ENCODE peak calls at places on chromosomes 1 and 21, in four cellular contexts. U is left ventricle myocardium inferior, S is endothelial cell of umbilical vein, W is PC-9. H is an unnamed sample. For H3K4me1, the result is how much of the 10 kb centered on the place peaks cover.

GRCh38 chr1:6625579-6626149 is 996 bp downstream of the THAP3 start:
- DNase-seq in S (peak), W (no peak), U (no peak), H (no peak)

GRCh38 chr1:153588482-153588881 is 22.8 kb upstream of the S100A2 start:
- DNase-seq in U (no peak), S (no peak), W (no peak), H (no peak)

GRCh38 chr1:247415423-247416361 is at the start of gene NLRP3:
- DNase-seq in U (peak), W (peak), S (peak), H (no peak)

GRCh38 chr1:25624155-25624554 is 7.6 kb downstream of the MAN1C1 start:
- DNase-seq in W (no peak), S (no peak), U (no peak), H (no peak)

GRCh38 chr21:46108827-46109226 is 10.9 kb downstream of the COL6A2 start:
- DNase-seq in U (no peak), W (no peak), S (no peak), H (no peak)

GRCh38 chr21:42356680-42357079 is 5.9 kb upstream of the TFF2 start:
- DNase-seq in U (no peak), W (no peak), S (no peak), H (no peak)

GRCh38 chr1:89589515-89589914 is 43.4 kb upstream of the LRRC8C start:
- DNase-seq in U (no peak), S (peak), W (no peak), H (no peak)

GRCh38 chr21:46371204-46372013 is 47.5 kb downstream of the PCNT start:
- DNase-seq in W (no peak), S (no peak), U (no peak), H (no peak)

GRCh38 chr1:110545492-110545891 is 26.5 kb upstream of the KCNA10 start:
- DNase-seq in W (no peak), S (no peak), U (no peak), H (no peak)

GRCh38 chr1:222266223-222267215 is 281.4 kb downstream of the HHIPL2 start:
- DNase-seq in W (no peak), U (no peak), S (no peak), H (no peak)

GRCh38 chr1:36710008-36710407 is 227.3 kb upstream of the CSF3R start:
- DNase-seq in W (no peak), U (no peak), S (no peak), H (no peak)

GRCh38 chr1:26021647-26022403 is at the start of gene EXTL1:
- DNase-seq in S (peak), U (peak), W (no peak), H (no peak)

GRCh38 chr1:91555821-91556531 is 55.3 kb downstream of the CDC7 start:
- DNase-seq in U (no peak), S (peak), W (no peak), H (no peak)

GRCh38 chr1:117735045-117735992 is 129.5 kb downstream of the TENT5C start:
- DNase-seq in W (peak), U (no peak), S (peak), H (no peak)

GRCh38 chr1:17724150-17724549 is 31.0 kb upstream of the ACTL8 start:
- DNase-seq in U (no peak), S (no peak), W (no peak), H (no peak)

GRCh38 chr1:214002472-214002871 is 14.7 kb downstream of the PROX1 start:
- DNase-seq in W (no peak), U (no peak), S (peak), H (no peak)

GRCh38 chr1:70656371-70656770 is 245.3 kb downstream of the CTH start:
- DNase-seq in S (no peak), W (no peak), U (no peak), H (no peak)

GRCh38 chr1:156100205-156100995 is 14.1 kb upstream of the LMNA start:
- DNase-seq in S (peak), U (no peak), W (peak), H (no peak)

GRCh38 chr1:6166655-6167390 is 13.3 kb downstream of the CHD5 start:
- DNase-seq in W (no peak), U (no peak), S (no peak), H (no peak)

GRCh38 chr1:201714542-201715276 is 114.2 kb upstream of the IPO9 start:
- DNase-seq in S (peak), W (peak), U (peak), H (no peak)

GRCh38 chr1:221392453-221392852 is 349.4 kb downstream of the DUSP10 start:
- DNase-seq in W (peak), U (no peak), S (peak), H (no peak)

GRCh38 chr1:21244986-21245687 is 45.1 kb downstream of the ECE1 start:
- DNase-seq in U (no peak), W (no peak), S (no peak), H (no peak)

GRCh38 chr1:201298381-201299367 is 15.4 kb downstream of the PKP1 start:
- DNase-seq in S (no peak), W (no peak), U (no peak), H (no peak)

GRCh38 chr1:3193811-3194210 is 124.8 kb downstream of the PRDM16 start:
- DNase-seq in S (no peak), W (no peak), U (no peak), H (no peak)

GRCh38 chr1:3192359-3192758 is 123.4 kb downstream of the PRDM16 start:
- DNase-seq in U (no peak), W (no peak), S (no peak), H (no peak)

GRCh38 chr1:3190256-3191041 is 121.4 kb downstream of the PRDM16 start:
- DNase-seq in W (no peak), U (no peak), S (no peak), H (no peak)

GRCh38 chr1:3194760-3195479 is 125.9 kb downstream of the PRDM16 start:
- DNase-seq in U (no peak), W (no peak), S (no peak), H (no peak)

DNA sequence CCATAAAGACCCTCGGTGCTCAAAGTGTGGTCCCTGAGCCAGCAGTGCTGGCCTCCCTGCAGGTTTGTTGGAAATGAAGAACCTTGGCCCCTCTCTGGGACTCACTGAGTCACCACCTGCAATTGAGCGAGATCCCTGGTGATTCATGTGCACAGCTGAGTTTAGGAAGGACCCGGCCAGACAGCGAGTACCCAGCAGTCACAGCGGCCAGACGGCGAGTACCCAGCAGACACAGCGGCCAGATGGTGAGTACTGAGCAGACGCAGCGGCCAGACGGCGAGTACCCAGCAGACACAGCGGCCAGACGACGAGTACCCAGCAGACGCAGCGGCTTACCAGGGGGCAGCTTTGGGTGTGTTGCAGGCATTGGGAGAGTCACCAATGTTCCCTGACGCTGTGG is 123.8 kb downstream of the PRDM16 start:
- DNase-seq in S (no peak), W (no peak), U (no peak), H (no peak)
- H3K27ac ChIP-seq in S (no peak), W (no peak), U (no peak), H (no peak)

GRCh38 chr1:172637522-172637921 is 21.4 kb upstream of the FASLG start:
- DNase-seq in S (no peak), W (peak), U (no peak), H (no peak)

GRCh38 chr1:172640146-172640545 is 18.8 kb upstream of the FASLG start:
- DNase-seq in U (no peak), S (no peak), W (no peak), H (no peak)

GRCh38 chr1:172641492-172641891 is 17.4 kb upstream of the FASLG start:
- DNase-seq in U (no peak), W (no peak), S (no peak), H (no peak)

GRCh38 chr1:172638885-172639831 is 19.7 kb upstream of the FASLG start:
- DNase-seq in S (no peak), W (peak), U (no peak), H (no peak)

DNA sequence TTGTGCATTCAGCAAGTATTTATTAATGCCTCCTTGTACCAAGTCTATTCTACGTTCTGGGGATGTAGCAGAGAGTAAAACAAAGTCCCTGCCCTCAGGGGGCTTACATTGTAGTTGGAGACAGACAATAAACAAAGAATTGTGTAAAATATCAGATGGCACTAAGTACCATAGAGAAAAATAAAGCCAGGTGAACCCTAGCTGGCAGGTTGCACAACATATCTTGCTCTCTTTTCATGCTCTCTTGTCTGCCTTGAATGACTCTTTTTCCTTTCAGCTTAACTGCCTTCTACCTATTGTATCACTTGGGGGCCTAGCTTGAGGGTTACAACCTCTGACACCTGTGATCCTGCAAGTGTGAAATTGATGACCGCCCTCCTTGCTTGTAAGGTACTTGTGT is 20.7 kb upstream of the FASLG start:
- DNase-seq in S (no peak), W (no peak), U (no peak), H (no peak)
- H3K4me1 ChIP-seq in S (under half), W (under half), U (under half), H (under half)

GRCh38 chr1:112575154-112575804 is 43.7 kb downstream of the ST7L start:
- DNase-seq in S (peak), W (peak), U (no peak), H (no peak)
- H3K4me3 ChIP-seq in S (no peak), W (no peak), U (no peak), H (no peak)

GRCh38 chr21:27795418-27795817 is 828.5 kb upstream of the ADAMTS5 start:
- DNase-seq in S (no peak), U (no peak), W (no peak), H (no peak)

GRCh38 chr21:27799861-27800260 is 833.0 kb upstream of the ADAMTS5 start:
- DNase-seq in S (no peak), U (no peak), W (no peak), H (no peak)

GRCh38 chr21:27796106-27796505 is 829.2 kb upstream of the ADAMTS5 start:
- DNase-seq in S (no peak), W (no peak), U (no peak), H (no peak)

DNA sequence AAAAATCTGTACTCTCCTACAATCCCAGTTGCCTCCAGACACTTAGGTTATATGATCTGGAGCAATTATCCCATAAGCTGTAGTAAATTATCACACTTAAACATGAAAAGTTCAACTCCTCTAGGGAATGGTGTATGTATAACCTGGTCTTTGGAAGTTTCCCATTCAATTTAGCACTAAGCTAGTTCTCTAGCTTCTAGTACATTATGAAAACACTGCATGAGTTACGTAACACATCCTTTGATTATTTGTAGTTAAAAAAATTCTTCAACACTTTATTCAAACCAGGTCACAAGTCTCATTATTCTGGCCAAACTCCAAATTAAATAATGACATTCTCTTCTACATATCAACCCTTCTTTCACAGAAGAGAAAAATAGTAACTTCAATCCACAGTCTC is 827.0 kb upstream of the ADAMTS5 start:
- DNase-seq in S (peak), U (no peak), W (no peak), H (no peak)
- H3K27ac ChIP-seq in S (no peak), U (no peak), W (no peak), H (no peak)

DNA sequence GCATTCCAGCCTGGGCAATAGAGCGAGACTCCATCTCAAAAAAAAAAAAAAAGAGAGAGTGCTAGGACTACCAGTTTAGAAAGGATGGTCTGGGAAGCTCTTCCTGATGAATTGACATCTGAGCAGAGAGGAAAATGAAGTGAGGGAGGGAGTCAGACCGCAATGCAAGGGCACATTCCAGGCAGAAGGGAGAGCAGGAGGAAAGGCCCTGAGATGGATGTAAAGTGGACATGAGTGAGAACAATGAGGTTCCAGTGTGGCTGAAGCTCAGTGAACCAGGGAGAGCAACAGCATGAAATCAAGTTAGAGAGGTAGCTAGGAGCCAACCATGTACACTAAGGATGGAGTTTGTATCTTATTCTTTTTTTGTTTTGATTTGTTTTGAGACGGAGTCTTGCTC is 55.9 kb upstream of the SPOCD1 start:
- DNase-seq in U (no peak), W (no peak), S (no peak), H (no peak)
- H3K4me1 ChIP-seq in U (under half), W (under half), S (under half), H (under half)

DNA sequence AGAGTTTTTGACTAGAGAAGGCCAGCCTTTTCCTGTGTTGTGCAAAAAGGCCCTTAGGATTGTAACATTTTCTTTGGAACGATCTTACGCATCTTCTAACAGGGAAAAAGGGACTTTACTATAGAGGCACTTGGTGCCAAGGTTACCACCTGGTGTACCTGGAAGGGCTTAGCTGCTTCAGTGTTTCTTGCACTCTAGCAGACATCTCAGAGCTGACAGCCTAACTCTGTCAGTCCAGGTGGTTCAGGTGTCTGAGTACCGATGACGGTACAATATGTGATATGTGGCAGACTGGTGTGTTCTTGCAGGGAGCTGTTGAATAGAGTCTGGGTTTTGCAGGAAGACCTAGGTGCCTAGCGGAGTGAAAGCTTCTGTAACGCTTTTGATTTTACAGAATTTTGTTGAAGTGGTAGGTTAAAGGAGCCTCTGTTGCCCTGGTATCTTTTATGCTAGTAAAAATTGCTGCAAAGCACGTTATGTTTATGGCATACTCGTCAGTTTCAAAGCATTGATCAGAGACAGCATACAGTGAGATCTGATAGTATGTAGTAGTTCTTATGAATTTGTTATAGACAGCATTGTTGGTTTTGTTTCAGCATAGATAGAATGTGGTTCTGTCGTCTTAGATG is 1.4 kb downstream of the MAGI3 start:
- DNase-seq in W (peak), U (no peak), S (peak), H (peak)
- H3K4me3 ChIP-seq in W (peak), U (peak), S (peak), H (peak)

DNA sequence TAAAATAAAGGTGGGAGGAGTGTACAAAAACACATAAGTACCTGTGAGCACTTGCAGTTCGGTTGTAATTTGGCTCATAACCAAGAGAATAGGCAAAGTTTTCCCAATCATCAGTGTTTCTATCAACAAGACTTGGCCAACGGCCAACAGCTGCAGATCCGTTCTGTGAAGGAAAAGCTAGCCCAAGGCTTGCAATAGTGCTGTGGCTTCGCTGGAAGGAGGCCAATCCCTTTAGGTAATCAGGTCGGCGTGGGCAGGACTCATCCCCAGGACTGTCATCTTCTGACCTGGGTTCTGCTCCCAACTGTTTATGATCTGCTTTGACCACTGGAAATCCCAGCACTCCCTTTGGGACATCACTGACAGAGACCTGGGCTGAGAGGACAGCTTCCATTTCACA is 107.8 kb downstream of the LYST start:
- DNase-seq in W (no peak), S (no peak), U (no peak), H (no peak)
- H3K27ac ChIP-seq in W (no peak), S (no peak), U (no peak), H (no peak)

DNA sequence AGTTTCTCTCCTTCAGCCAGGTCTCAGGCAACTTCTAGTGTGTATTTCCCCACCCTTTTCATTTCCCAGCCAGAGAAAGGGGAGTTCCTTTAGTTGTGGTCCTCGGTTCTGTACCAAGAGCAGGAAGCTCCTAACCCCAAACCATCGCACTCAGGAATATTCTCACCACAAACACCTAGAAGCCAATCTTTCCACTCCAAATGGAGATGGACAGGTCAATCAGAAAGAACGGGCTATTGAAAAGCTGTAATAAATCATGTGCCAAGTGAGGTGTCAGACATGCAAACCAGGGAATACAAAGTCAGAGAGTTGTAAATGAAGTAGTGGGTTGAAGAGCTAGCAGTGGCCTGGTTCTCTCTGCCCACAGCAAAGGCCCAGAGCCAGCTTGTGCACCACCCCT is 77.2 kb downstream of the KCNN3 start:
- DNase-seq in U (no peak), W (no peak), S (no peak), H (no peak)
- H3K4me1 ChIP-seq in U (under half), W (under half), S (under half), H (under half)

GRCh38 chr1:4425892-4426291 is 228.5 kb upstream of the AJAP1 start:
- DNase-seq in W (no peak), S (no peak), U (no peak), H (no peak)
- H3K4me3 ChIP-seq in W (no peak), S (no peak), U (no peak), H (no peak)